ENCODE peak calls at places on chromosomes 11 and 22, in seven cellular contexts. One of them, this sample, is unnamed.

GRCh38 chr11:22780914-22781593 is 48.5 kb downstream of the SVIP start:
- DNase-seq in LHCN-M2: no peak
- DNase-seq in AG08395: no peak
- DNase-seq in activated naive CD4-positive, alpha-beta T cell: no peak
- DNase-seq in stimulated activated CD4-positive, alpha-beta T cell treated with anti-CD3 and anti-CD28 coated beads, Interleukin-4, amount 100 ng/mL, for 48 hours: no peak
- DNase-seq in naive thymus-derived CD8-positive, alpha-beta T cell: no peak
- DNase-seq in DND-41: no peak
- DNase-seq in this sample: no peak

GRCh38 chr11:32121012-32121411 is 30.1 kb downstream of the RCN1 start:
- DNase-seq in AG08395: no peak
- DNase-seq in naive thymus-derived CD8-positive, alpha-beta T cell: no peak
- DNase-seq in stimulated activated CD4-positive, alpha-beta T cell treated with anti-CD3 and anti-CD28 coated beads, Interleukin-4, amount 100 ng/mL, for 48 hours: no peak
- DNase-seq in activated naive CD4-positive, alpha-beta T cell: no peak
- DNase-seq in LHCN-M2: no peak
- DNase-seq in DND-41: peak
- DNase-seq in this sample: no peak

GRCh38 chr11:40204228-40204627 is 1255.2 kb downstream of the LRRC4C start:
- DNase-seq in stimulated activated CD4-positive, alpha-beta T cell treated with anti-CD3 and anti-CD28 coated beads, Interleukin-4, amount 100 ng/mL, for 48 hours: no peak
- DNase-seq in DND-41: no peak
- DNase-seq in activated naive CD4-positive, alpha-beta T cell: no peak
- DNase-seq in LHCN-M2: no peak
- DNase-seq in AG08395: no peak
- DNase-seq in naive thymus-derived CD8-positive, alpha-beta T cell: no peak
- DNase-seq in this sample: no peak

GRCh38 chr11:1373536-1374214 is 16.1 kb upstream of the BRSK2 start:
- DNase-seq in LHCN-M2: no peak
- DNase-seq in stimulated activated CD4-positive, alpha-beta T cell treated with anti-CD3 and anti-CD28 coated beads, Interleukin-4, amount 100 ng/mL, for 48 hours: no peak
- DNase-seq in activated naive CD4-positive, alpha-beta T cell: no peak
- DNase-seq in naive thymus-derived CD8-positive, alpha-beta T cell: no peak
- DNase-seq in AG08395: peak
- DNase-seq in DND-41: no peak
- DNase-seq in this sample: no peak

GRCh38 chr22:25880524-25880923 is 138.5 kb downstream of the MYO18B start:
- DNase-seq in stimulated activated CD4-positive, alpha-beta T cell treated with anti-CD3 and anti-CD28 coated beads, Interleukin-4, amount 100 ng/mL, for 48 hours: no peak
- DNase-seq in naive thymus-derived CD8-positive, alpha-beta T cell: no peak
- DNase-seq in activated naive CD4-positive, alpha-beta T cell: no peak
- DNase-seq in DND-41: no peak
- DNase-seq in AG08395: no peak
- DNase-seq in LHCN-M2: no peak
- DNase-seq in this sample: no peak

GRCh38 chr11:32108576-32108975 is 17.7 kb downstream of the RCN1 start:
- DNase-seq in DND-41: no peak
- DNase-seq in stimulated activated CD4-positive, alpha-beta T cell treated with anti-CD3 and anti-CD28 coated beads, Interleukin-4, amount 100 ng/mL, for 48 hours: no peak
- DNase-seq in LHCN-M2: no peak
- DNase-seq in AG08395: no peak
- DNase-seq in naive thymus-derived CD8-positive, alpha-beta T cell: no peak
- DNase-seq in activated naive CD4-positive, alpha-beta T cell: no peak
- DNase-seq in this sample: no peak

GRCh38 chr22:47994045-47994444 is 1231.6 kb downstream of the TBC1D22A start:
- DNase-seq in stimulated activated CD4-positive, alpha-beta T cell treated with anti-CD3 and anti-CD28 coated beads, Interleukin-4, amount 100 ng/mL, for 48 hours: no peak
- DNase-seq in DND-41: no peak
- DNase-seq in LHCN-M2: no peak
- DNase-seq in naive thymus-derived CD8-positive, alpha-beta T cell: no peak
- DNase-seq in AG08395: no peak
- DNase-seq in activated naive CD4-positive, alpha-beta T cell: no peak
- DNase-seq in this sample: no peak

GRCh38 chr11:35919244-35919643 is 24.6 kb upstream of the LDLRAD3 start:
- DNase-seq in stimulated activated CD4-positive, alpha-beta T cell treated with anti-CD3 and anti-CD28 coated beads, Interleukin-4, amount 100 ng/mL, for 48 hours: no peak
- DNase-seq in DND-41: no peak
- DNase-seq in naive thymus-derived CD8-positive, alpha-beta T cell: no peak
- DNase-seq in activated naive CD4-positive, alpha-beta T cell: no peak
- DNase-seq in AG08395: no peak
- DNase-seq in LHCN-M2: peak
- DNase-seq in this sample: no peak

GRCh38 chr22:17914474-17914873 is 109.9 kb downstream of the MICAL3 start:
- DNase-seq in activated naive CD4-positive, alpha-beta T cell: no peak
- DNase-seq in DND-41: no peak
- DNase-seq in AG08395: no peak
- DNase-seq in LHCN-M2: no peak
- DNase-seq in naive thymus-derived CD8-positive, alpha-beta T cell: no peak
- DNase-seq in stimulated activated CD4-positive, alpha-beta T cell treated with anti-CD3 and anti-CD28 coated beads, Interleukin-4, amount 100 ng/mL, for 48 hours: no peak
- DNase-seq in this sample: no peak

GRCh38 chr11:45606514-45607024 is 58.9 kb downstream of the CHST1 start:
- DNase-seq in LHCN-M2: no peak
- DNase-seq in stimulated activated CD4-positive, alpha-beta T cell treated with anti-CD3 and anti-CD28 coated beads, Interleukin-4, amount 100 ng/mL, for 48 hours: no peak
- DNase-seq in activated naive CD4-positive, alpha-beta T cell: no peak
- DNase-seq in AG08395: no peak
- DNase-seq in naive thymus-derived CD8-positive, alpha-beta T cell: no peak
- DNase-seq in DND-41: no peak
- DNase-seq in this sample: no peak

GRCh38 chr11:95152878-95153856 is 63.5 kb downstream of the ENDOD1 start:
- DNase-seq in stimulated activated CD4-positive, alpha-beta T cell treated with anti-CD3 and anti-CD28 coated beads, Interleukin-4, amount 100 ng/mL, for 48 hours: no peak
- DNase-seq in activated naive CD4-positive, alpha-beta T cell: no peak
- DNase-seq in LHCN-M2: no peak
- DNase-seq in AG08395: no peak
- DNase-seq in naive thymus-derived CD8-positive, alpha-beta T cell: no peak
- DNase-seq in DND-41: no peak
- DNase-seq in this sample: no peak

GRCh38 chr22:23892626-23893445 is 1.3 kb upstream of the MIF start:
- DNase-seq in AG08395: no peak
- DNase-seq in activated naive CD4-positive, alpha-beta T cell: no peak
- DNase-seq in LHCN-M2: no peak
- DNase-seq in stimulated activated CD4-positive, alpha-beta T cell treated with anti-CD3 and anti-CD28 coated beads, Interleukin-4, amount 100 ng/mL, for 48 hours: no peak
- DNase-seq in naive thymus-derived CD8-positive, alpha-beta T cell: no peak
- DNase-seq in DND-41: no peak
- DNase-seq in this sample: no peak

GRCh38 chr11:106421673-106422292 is 344.3 kb downstream of the AASDHPPT start:
- DNase-seq in activated naive CD4-positive, alpha-beta T cell: no peak
- DNase-seq in stimulated activated CD4-positive, alpha-beta T cell treated with anti-CD3 and anti-CD28 coated beads, Interleukin-4, amount 100 ng/mL, for 48 hours: no peak
- DNase-seq in naive thymus-derived CD8-positive, alpha-beta T cell: no peak
- DNase-seq in DND-41: no peak
- DNase-seq in AG08395: no peak
- DNase-seq in LHCN-M2: no peak
- DNase-seq in this sample: no peak

GRCh38 chr11:16511109-16511806 is 154.9 kb upstream of the SOX6 start:
- DNase-seq in LHCN-M2: no peak
- DNase-seq in DND-41: no peak
- DNase-seq in activated naive CD4-positive, alpha-beta T cell: no peak
- DNase-seq in AG08395: no peak
- DNase-seq in naive thymus-derived CD8-positive, alpha-beta T cell: no peak
- DNase-seq in stimulated activated CD4-positive, alpha-beta T cell treated with anti-CD3 and anti-CD28 coated beads, Interleukin-4, amount 100 ng/mL, for 48 hours: no peak
- DNase-seq in this sample: no peak

GRCh38 chr11:78941226-78941851 is 366.7 kb upstream of the NARS2 start:
- DNase-seq in activated naive CD4-positive, alpha-beta T cell: no peak
- DNase-seq in LHCN-M2: no peak
- DNase-seq in DND-41: no peak
- DNase-seq in AG08395: no peak
- DNase-seq in naive thymus-derived CD8-positive, alpha-beta T cell: no peak
- DNase-seq in stimulated activated CD4-positive, alpha-beta T cell treated with anti-CD3 and anti-CD28 coated beads, Interleukin-4, amount 100 ng/mL, for 48 hours: no peak
- DNase-seq in this sample: no peak

GRCh38 chr11:10091314-10092045 is 202.5 kb downstream of the SBF2 start:
- DNase-seq in LHCN-M2: no peak
- DNase-seq in AG08395: no peak
- DNase-seq in activated naive CD4-positive, alpha-beta T cell: no peak
- DNase-seq in DND-41: no peak
- DNase-seq in stimulated activated CD4-positive, alpha-beta T cell treated with anti-CD3 and anti-CD28 coated beads, Interleukin-4, amount 100 ng/mL, for 48 hours: no peak
- DNase-seq in naive thymus-derived CD8-positive, alpha-beta T cell: no peak
- DNase-seq in this sample: no peak

GRCh38 chr11:16603890-16604783 is 134.3 kb upstream of the C11orf58 start:
- DNase-seq in AG08395: no peak
- DNase-seq in naive thymus-derived CD8-positive, alpha-beta T cell: no peak
- DNase-seq in DND-41: no peak
- DNase-seq in LHCN-M2: peak
- DNase-seq in activated naive CD4-positive, alpha-beta T cell: no peak
- DNase-seq in stimulated activated CD4-positive, alpha-beta T cell treated with anti-CD3 and anti-CD28 coated beads, Interleukin-4, amount 100 ng/mL, for 48 hours: no peak
- DNase-seq in this sample: no peak

GRCh38 chr11:17770048-17770652 is 35.6 kb downstream of the KCNC1 start:
- DNase-seq in naive thymus-derived CD8-positive, alpha-beta T cell: no peak
- DNase-seq in LHCN-M2: no peak
- DNase-seq in stimulated activated CD4-positive, alpha-beta T cell treated with anti-CD3 and anti-CD28 coated beads, Interleukin-4, amount 100 ng/mL, for 48 hours: no peak
- DNase-seq in activated naive CD4-positive, alpha-beta T cell: no peak
- DNase-seq in DND-41: peak
- DNase-seq in AG08395: no peak
- DNase-seq in this sample: no peak

GRCh38 chr11:64900774-64901173 is 16.2 kb downstream of the ATG2A start:
- DNase-seq in DND-41: no peak
- DNase-seq in AG08395: no peak
- DNase-seq in stimulated activated CD4-positive, alpha-beta T cell treated with anti-CD3 and anti-CD28 coated beads, Interleukin-4, amount 100 ng/mL, for 48 hours: no peak
- DNase-seq in naive thymus-derived CD8-positive, alpha-beta T cell: no peak
- DNase-seq in activated naive CD4-positive, alpha-beta T cell: no peak
- DNase-seq in LHCN-M2: no peak
- DNase-seq in this sample: no peak

GRCh38 chr11:74015919-74016684 is 7.2 kb upstream of the UCP3 start:
- DNase-seq in DND-41: no peak
- DNase-seq in AG08395: no peak
- DNase-seq in stimulated activated CD4-positive, alpha-beta T cell treated with anti-CD3 and anti-CD28 coated beads, Interleukin-4, amount 100 ng/mL, for 48 hours: no peak
- DNase-seq in activated naive CD4-positive, alpha-beta T cell: no peak
- DNase-seq in LHCN-M2: no peak
- DNase-seq in naive thymus-derived CD8-positive, alpha-beta T cell: no peak
- DNase-seq in this sample: no peak

GRCh38 chr11:58024601-58025091 is 965 bp downstream of the OR9Q1 start:
- DNase-seq in naive thymus-derived CD8-positive, alpha-beta T cell: no peak
- DNase-seq in LHCN-M2: peak
- DNase-seq in stimulated activated CD4-positive, alpha-beta T cell treated with anti-CD3 and anti-CD28 coated beads, Interleukin-4, amount 100 ng/mL, for 48 hours: no peak
- DNase-seq in activated naive CD4-positive, alpha-beta T cell: no peak
- DNase-seq in AG08395: peak
- DNase-seq in DND-41: no peak
- DNase-seq in this sample: no peak

GRCh38 chr22:33866521-33866920 is 53.8 kb downstream of the LARGE1 start:
- DNase-seq in naive thymus-derived CD8-positive, alpha-beta T cell: no peak
- DNase-seq in AG08395: no peak
- DNase-seq in stimulated activated CD4-positive, alpha-beta T cell treated with anti-CD3 and anti-CD28 coated beads, Interleukin-4, amount 100 ng/mL, for 48 hours: no peak
- DNase-seq in LHCN-M2: no peak
- DNase-seq in activated naive CD4-positive, alpha-beta T cell: no peak
- DNase-seq in DND-41: no peak
- DNase-seq in this sample: no peak

GRCh38 chr11:130865091-130865771 is 51.0 kb downstream of the SNX19 start:
- DNase-seq in stimulated activated CD4-positive, alpha-beta T cell treated with anti-CD3 and anti-CD28 coated beads, Interleukin-4, amount 100 ng/mL, for 48 hours: no peak
- DNase-seq in naive thymus-derived CD8-positive, alpha-beta T cell: no peak
- DNase-seq in AG08395: no peak
- DNase-seq in activated naive CD4-positive, alpha-beta T cell: no peak
- DNase-seq in LHCN-M2: peak
- DNase-seq in DND-41: no peak
- DNase-seq in this sample: no peak

GRCh38 chr11:14424096-14424495 is 65.1 kb upstream of the RRAS2 start:
- DNase-seq in stimulated activated CD4-positive, alpha-beta T cell treated with anti-CD3 and anti-CD28 coated beads, Interleukin-4, amount 100 ng/mL, for 48 hours: no peak
- DNase-seq in naive thymus-derived CD8-positive, alpha-beta T cell: no peak
- DNase-seq in AG08395: peak
- DNase-seq in LHCN-M2: peak
- DNase-seq in activated naive CD4-positive, alpha-beta T cell: no peak
- DNase-seq in DND-41: no peak
- DNase-seq in this sample: no peak

GRCh38 chr22:30908051-30908461 is 60.5 kb downstream of the MORC2 start:
- DNase-seq in naive thymus-derived CD8-positive, alpha-beta T cell: no peak
- DNase-seq in stimulated activated CD4-positive, alpha-beta T cell treated with anti-CD3 and anti-CD28 coated beads, Interleukin-4, amount 100 ng/mL, for 48 hours: no peak
- DNase-seq in DND-41: no peak
- DNase-seq in activated naive CD4-positive, alpha-beta T cell: no peak
- DNase-seq in AG08395: no peak
- DNase-seq in LHCN-M2: no peak
- DNase-seq in this sample: no peak

GRCh38 chr11:102168483-102168882 is 58.2 kb downstream of the YAP1 start:
- DNase-seq in stimulated activated CD4-positive, alpha-beta T cell treated with anti-CD3 and anti-CD28 coated beads, Interleukin-4, amount 100 ng/mL, for 48 hours: no peak
- DNase-seq in activated naive CD4-positive, alpha-beta T cell: no peak
- DNase-seq in DND-41: no peak
- DNase-seq in AG08395: no peak
- DNase-seq in LHCN-M2: no peak
- DNase-seq in naive thymus-derived CD8-positive, alpha-beta T cell: no peak
- DNase-seq in this sample: no peak

GRCh38 chr11:70695086-70695960 is 297.0 kb downstream of the CTTN start:
- DNase-seq in DND-41: no peak
- DNase-seq in AG08395: no peak
- DNase-seq in LHCN-M2: no peak
- DNase-seq in naive thymus-derived CD8-positive, alpha-beta T cell: no peak
- DNase-seq in activated naive CD4-positive, alpha-beta T cell: no peak
- DNase-seq in stimulated activated CD4-positive, alpha-beta T cell treated with anti-CD3 and anti-CD28 coated beads, Interleukin-4, amount 100 ng/mL, for 48 hours: no peak
- DNase-seq in this sample: no peak

GRCh38 chr22:50581950-50582561 is 593 bp downstream of the CHKB start:
- DNase-seq in LHCN-M2: no peak
- DNase-seq in activated naive CD4-positive, alpha-beta T cell: no peak
- DNase-seq in AG08395: no peak
- DNase-seq in naive thymus-derived CD8-positive, alpha-beta T cell: no peak
- DNase-seq in stimulated activated CD4-positive, alpha-beta T cell treated with anti-CD3 and anti-CD28 coated beads, Interleukin-4, amount 100 ng/mL, for 48 hours: peak
- DNase-seq in DND-41: no peak
- DNase-seq in this sample: peak

GRCh38 chr11:75896843-75897419 is 81.9 kb downstream of the UVRAG start:
- DNase-seq in activated naive CD4-positive, alpha-beta T cell: no peak
- DNase-seq in naive thymus-derived CD8-positive, alpha-beta T cell: no peak
- DNase-seq in stimulated activated CD4-positive, alpha-beta T cell treated with anti-CD3 and anti-CD28 coated beads, Interleukin-4, amount 100 ng/mL, for 48 hours: no peak
- DNase-seq in LHCN-M2: peak
- DNase-seq in DND-41: no peak
- DNase-seq in AG08395: peak
- DNase-seq in this sample: no peak

GRCh38 chr11:21567628-21568290 is 625.1 kb upstream of the ANO5 start:
- DNase-seq in naive thymus-derived CD8-positive, alpha-beta T cell: no peak
- DNase-seq in DND-41: no peak
- DNase-seq in activated naive CD4-positive, alpha-beta T cell: no peak
- DNase-seq in AG08395: no peak
- DNase-seq in stimulated activated CD4-positive, alpha-beta T cell treated with anti-CD3 and anti-CD28 coated beads, Interleukin-4, amount 100 ng/mL, for 48 hours: no peak
- DNase-seq in LHCN-M2: no peak
- DNase-seq in this sample: no peak

GRCh38 chr22:48714231-48714630 is 1113.4 kb downstream of the BRD1 start:
- DNase-seq in DND-41: no peak
- DNase-seq in LHCN-M2: no peak
- DNase-seq in stimulated activated CD4-positive, alpha-beta T cell treated with anti-CD3 and anti-CD28 coated beads, Interleukin-4, amount 100 ng/mL, for 48 hours: no peak
- DNase-seq in AG08395: no peak
- DNase-seq in naive thymus-derived CD8-positive, alpha-beta T cell: no peak
- DNase-seq in activated naive CD4-positive, alpha-beta T cell: no peak
- DNase-seq in this sample: no peak

GRCh38 chr11:43959321-43959995 is 17.0 kb downstream of the C11orf96 start:
- DNase-seq in DND-41: no peak
- DNase-seq in stimulated activated CD4-positive, alpha-beta T cell treated with anti-CD3 and anti-CD28 coated beads, Interleukin-4, amount 100 ng/mL, for 48 hours: no peak
- DNase-seq in activated naive CD4-positive, alpha-beta T cell: no peak
- DNase-seq in AG08395: peak
- DNase-seq in LHCN-M2: no peak
- DNase-seq in naive thymus-derived CD8-positive, alpha-beta T cell: no peak
- DNase-seq in this sample: no peak

GRCh38 chr11:75031771-75032549 is 43.2 kb downstream of the NEU3 start:
- DNase-seq in activated naive CD4-positive, alpha-beta T cell: peak
- DNase-seq in naive thymus-derived CD8-positive, alpha-beta T cell: peak
- DNase-seq in AG08395: peak
- DNase-seq in DND-41: peak
- DNase-seq in LHCN-M2: peak
- DNase-seq in stimulated activated CD4-positive, alpha-beta T cell treated with anti-CD3 and anti-CD28 coated beads, Interleukin-4, amount 100 ng/mL, for 48 hours: peak
- DNase-seq in this sample: peak

GRCh38 chr22:28882545-28882877 is 861 bp upstream of the ZNRF3 start:
- DNase-seq in stimulated activated CD4-positive, alpha-beta T cell treated with anti-CD3 and anti-CD28 coated beads, Interleukin-4, amount 100 ng/mL, for 48 hours: no peak
- DNase-seq in activated naive CD4-positive, alpha-beta T cell: no peak
- DNase-seq in naive thymus-derived CD8-positive, alpha-beta T cell: no peak
- DNase-seq in AG08395: no peak
- DNase-seq in LHCN-M2: peak
- DNase-seq in DND-41: no peak
- DNase-seq in this sample: no peak

GRCh38 chr22:28977050-28977449 is 84.6 kb downstream of the C22orf31 start:
- DNase-seq in activated naive CD4-positive, alpha-beta T cell: no peak
- DNase-seq in AG08395: peak
- DNase-seq in DND-41: no peak
- DNase-seq in naive thymus-derived CD8-positive, alpha-beta T cell: no peak
- DNase-seq in stimulated activated CD4-positive, alpha-beta T cell treated with anti-CD3 and anti-CD28 coated beads, Interleukin-4, amount 100 ng/mL, for 48 hours: no peak
- DNase-seq in LHCN-M2: peak
- DNase-seq in this sample: no peak

GRCh38 chr22:28017859-28018258 is 98.8 kb upstream of the PITPNB start:
- DNase-seq in activated naive CD4-positive, alpha-beta T cell: no peak
- DNase-seq in stimulated activated CD4-positive, alpha-beta T cell treated with anti-CD3 and anti-CD28 coated beads, Interleukin-4, amount 100 ng/mL, for 48 hours: no peak
- DNase-seq in DND-41: no peak
- DNase-seq in LHCN-M2: no peak
- DNase-seq in naive thymus-derived CD8-positive, alpha-beta T cell: no peak
- DNase-seq in AG08395: no peak
- DNase-seq in this sample: no peak

GRCh38 chr11:69013009-69013951 is at the start of gene MRGPRF:
- DNase-seq in naive thymus-derived CD8-positive, alpha-beta T cell: no peak
- DNase-seq in AG08395: peak
- DNase-seq in stimulated activated CD4-positive, alpha-beta T cell treated with anti-CD3 and anti-CD28 coated beads, Interleukin-4, amount 100 ng/mL, for 48 hours: no peak
- DNase-seq in DND-41: no peak
- DNase-seq in activated naive CD4-positive, alpha-beta T cell: no peak
- DNase-seq in LHCN-M2: peak
- DNase-seq in this sample: no peak

This sample was measured in activated T-cell treated with anti-CD3 and anti-CD28 coated beads, Interleukin-2, amount 50 U/mL, for 48 hours.